ENCODE peak calls at places on chromosomes 13 and 19, in five cellular contexts. M, K, X, Y and J are unnamed samples.

GRCh38 chr19:51398096-51398704 is 7.8 kb upstream of the C19orf84 start:
- DNase-seq in M (peak; percentile 43), K (no peak), X (peak; percentile 43), Y (no peak), J (no peak)

GRCh38 chr19:4986056-4986455 is 17.1 kb downstream of the KDM4B start:
- DNase-seq in M (no peak), K (no peak), X (no peak), Y (no peak), J (no peak)

GRCh38 chr13:34300559-34300958 is 482.6 kb downstream of the RFC3 start:
- DNase-seq in M (peak; percentile 3), K (no peak), X (no peak), Y (no peak), J (no peak)

GRCh38 chr19:4517451-4518057 is 732 bp downstream of the PLIN4 start:
- DNase-seq in M (no peak), K (no peak), X (no peak), Y (no peak), J (no peak)

GRCh38 chr19:47003611-47003935 is 16.1 kb upstream of the NPAS1 start:
- DNase-seq in M (no peak), K (no peak), X (no peak), Y (no peak), J (no peak)

GRCh38 chr13:103573446-103573845 is 507.2 kb upstream of the SLC10A2 start:
- DNase-seq in M (no peak), K (no peak), X (no peak), Y (no peak), J (no peak)

GRCh38 chr13:72620874-72621273 is 106.6 kb downstream of the MZT1 start:
- DNase-seq in M (no peak), K (no peak), X (no peak), Y (no peak), J (no peak)

GRCh38 chr13:75830842-75831241 is 194.7 kb downstream of the LMO7 start:
- DNase-seq in M (peak; percentile 62), K (no peak), X (no peak), Y (no peak), J (no peak)

GRCh38 chr13:41587490-41587889 is 130.1 kb downstream of the RGCC start:
- DNase-seq in M (no peak), K (no peak), X (no peak), Y (no peak), J (no peak)

GRCh38 chr19:14149509-14149994 is 13.2 kb upstream of the ASF1B start:
- DNase-seq in M (peak; percentile 56), K (peak; percentile 46), X (no peak), Y (no peak), J (peak; percentile 46)

GRCh38 chr13:112618501-112618900 is 30.5 kb upstream of the TUBGCP3 start:
- DNase-seq in M (no peak), K (no peak), X (no peak), Y (no peak), J (no peak)

GRCh38 chr19:6056801-6057650 is 53.3 kb downstream of the RFX2 start:
- DNase-seq in M (peak; percentile 97), K (peak; percentile 77), X (peak; percentile 50), Y (peak; percentile 62), J (peak; percentile 12)

GRCh38 chr13:41675306-41675705 is 218.0 kb downstream of the RGCC start:
- DNase-seq in M (peak; percentile 78), K (no peak), X (no peak), Y (no peak), J (no peak)

GRCh38 chr13:112071011-112071901 is 4.3 kb downstream of the SOX1 start:
- DNase-seq in M (no peak), K (no peak), X (no peak), Y (no peak), J (no peak)

GRCh38 chr19:10408511-10409291 is 5.4 kb upstream of the CDC37 start:
- DNase-seq in M (no peak), K (peak; percentile 76), X (no peak), Y (no peak), J (peak; percentile 64)

GRCh38 chr13:49641810-49642291 is 13.5 kb downstream of the ARL11 start:
- DNase-seq in M (peak; percentile 96), K (peak; percentile 91), X (peak; percentile 80), Y (no peak), J (no peak)

GRCh38 chr13:105410602-105411001 is 1124.9 kb downstream of the EFNB2 start:
- DNase-seq in M (peak; percentile 41), K (peak; percentile 25), X (peak; percentile 21), Y (no peak), J (no peak)

GRCh38 chr13:114107686-114108081 is 24.7 kb downstream of the RASA3 start:
- DNase-seq in M (peak; percentile 72), K (peak; percentile 22), X (no peak), Y (peak; percentile 19), J (no peak)

GRCh38 chr19:29587518-29587986 is 18.5 kb upstream of the POP4 start:
- DNase-seq in M (peak; percentile 22), K (peak; percentile 26), X (no peak), Y (no peak), J (no peak)

GRCh38 chr19:48918801-48919247 is 14.7 kb upstream of the DHDH start:
- DNase-seq in M (no peak), K (no peak), X (peak; percentile 81), Y (no peak), J (no peak)

DNA sequence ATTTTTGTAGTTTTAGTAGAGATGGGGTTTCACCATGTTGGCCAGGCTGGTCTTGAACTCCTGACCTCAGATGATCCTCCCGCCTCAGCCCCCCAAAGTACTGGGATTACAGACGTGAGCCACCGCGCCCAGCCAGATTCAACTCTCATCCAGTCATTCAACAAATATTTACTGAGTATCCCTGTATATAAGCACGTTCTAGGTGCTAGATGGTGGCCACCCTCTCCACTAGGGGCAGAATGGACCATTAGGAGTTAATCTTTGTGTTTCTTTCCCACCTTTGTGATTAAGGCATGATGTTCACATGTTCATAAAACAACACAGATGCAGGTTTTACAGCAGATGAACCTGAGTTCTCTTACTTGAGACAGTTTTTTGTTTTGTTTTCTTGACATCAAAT is 7.3 kb downstream of the SHKBP1 start:
- DNase-seq in M (peak; percentile 36), K (no peak), X (no peak), Y (no peak), J (no peak)
- TF ChIP-seq CTCF in M (peak; percentile 24), K (no peak), X (peak; percentile 50), Y (no peak), J (no peak)

GRCh38 chr19:40677156-40677555 is 13.3 kb downstream of the NUMBL start:
- DNase-seq in M (no peak), K (no peak), X (no peak), Y (no peak), J (no peak)
- TF ChIP-seq CTCF in M (no peak), K (no peak), X (no peak), Y (no peak), J (no peak)

GRCh38 chr19:55504252-55504603 is 16.0 kb downstream of the SSC5D start:
- DNase-seq in M (no peak), K (no peak), X (no peak), Y (no peak), J (no peak)
- TF ChIP-seq CTCF in M (no peak), K (no peak), X (no peak), Y (no peak), J (peak; percentile 18)

GRCh38 chr19:39212377-39212742 is 8.3 kb upstream of the SYCN start:
- DNase-seq in M (peak; percentile 38), K (peak; percentile 54), X (peak; percentile 75), Y (no peak), J (peak; percentile 51)
- TF ChIP-seq CTCF in M (peak; percentile 44), K (peak; percentile 37), X (peak; percentile 90), Y (no peak), J (peak; percentile 36)